ENCODE peak calls at places on chromosomes 1 and 21, in four cellular contexts. Y is GM12878, O is K562, A is A549. M is an unnamed sample.

GRCh38 chr1:3858231-3858981 is 1.1 kb downstream of the DFFB start:
- DNase-seq in Y (no peak), O (no peak), A (no peak), M (peak; percentile 44)

GRCh38 chr1:68269637-68270430 is 37.5 kb upstream of the WLS start:
- DNase-seq in Y (no peak), O (no peak), A (peak; percentile 28), M (no peak)

GRCh38 chr1:174021611-174022079 is 512 bp downstream of the RC3H1 start:
- DNase-seq in Y (no peak), O (peak; percentile 49), A (no peak), M (peak; percentile 67)

GRCh38 chr1:208242829-208243521 is 1.2 kb downstream of the PLXNA2 start:
- DNase-seq in Y (no peak), O (peak; percentile 47), A (no peak), M (peak; percentile 33)

GRCh38 chr21:32771134-32771523 is 426 bp downstream of the PAXBP1 start:
- DNase-seq in Y (no peak), O (peak; percentile 84), A (peak; percentile 20), M (peak; percentile 76)

GRCh38 chr1:41735587-41736290 is 183.0 kb downstream of the HIVEP3 start:
- DNase-seq in Y (no peak), O (no peak), A (no peak), M (no peak)

GRCh38 chr1:94801919-94802546 is 18.1 kb upstream of the SLC44A3 start:
- DNase-seq in Y (no peak), O (no peak), A (peak; percentile 44), M (peak; percentile 90)

GRCh38 chr1:21175670-21176581 is 771 bp downstream of the EIF4G3 start:
- DNase-seq in Y (no peak), O (peak; percentile 88), A (peak; percentile 45), M (peak; percentile 65)

GRCh38 chr1:44421374-44422028 is 16.4 kb downstream of the RNF220 start:
- DNase-seq in Y (no peak), O (no peak), A (no peak), M (no peak)

GRCh38 chr1:16727190-16728111 is 12.9 kb upstream of the RNU1-4 start:
- DNase-seq in Y (peak; percentile 42), O (peak; percentile 37), A (peak; percentile 53), M (peak; percentile 77)

GRCh38 chr1:207923121-207923520 is 12.2 kb upstream of the CD34 start:
- DNase-seq in Y (no peak), O (no peak), A (no peak), M (no peak)

GRCh38 chr1:3432306-3432705 is 22.2 kb upstream of the ARHGEF16 start:
- DNase-seq in Y (no peak), O (no peak), A (no peak), M (no peak)

GRCh38 chr1:209860293-209860881 is 32.6 kb downstream of the UTP25 start:
- DNase-seq in Y (no peak), O (peak; percentile 92), A (peak; percentile 81), M (peak; percentile 82)

GRCh38 chr1:56190975-56191768 is 388.2 kb downstream of the PLPP3 start:
- DNase-seq in Y (no peak), O (no peak), A (no peak), M (no peak)

GRCh38 chr1:3702990-3703728 is 49.1 kb upstream of the CCDC27 start:
- DNase-seq in Y (no peak), O (no peak), A (no peak), M (no peak)

GRCh38 chr1:164647211-164647610 is 88.2 kb downstream of the PBX1 start:
- DNase-seq in Y (no peak), O (no peak), A (no peak), M (no peak)

GRCh38 chr1:109892476-109893368 is 17.9 kb upstream of the CSF1 start:
- DNase-seq in Y (no peak), O (no peak), A (peak; percentile 40), M (peak; percentile 49)

GRCh38 chr1:109894823-109895719 is 15.6 kb upstream of the CSF1 start:
- DNase-seq in Y (peak; percentile 58), O (no peak), A (no peak), M (no peak)

GRCh38 chr1:109889094-109889493 is 21.6 kb upstream of the CSF1 start:
- DNase-seq in Y (no peak), O (peak; percentile 61), A (no peak), M (no peak)

GRCh38 chr1:109890115-109890953 is 20.3 kb upstream of the CSF1 start:
- DNase-seq in Y (no peak), O (peak; percentile 69), A (no peak), M (no peak)

GRCh38 chr1:109891930-109892329 is 18.7 kb upstream of the CSF1 start:
- DNase-seq in Y (no peak), O (no peak), A (no peak), M (no peak)
- TF ChIP-seq MAX in Y (no peak), O (no peak), A (no peak), M (no peak)

DNA sequence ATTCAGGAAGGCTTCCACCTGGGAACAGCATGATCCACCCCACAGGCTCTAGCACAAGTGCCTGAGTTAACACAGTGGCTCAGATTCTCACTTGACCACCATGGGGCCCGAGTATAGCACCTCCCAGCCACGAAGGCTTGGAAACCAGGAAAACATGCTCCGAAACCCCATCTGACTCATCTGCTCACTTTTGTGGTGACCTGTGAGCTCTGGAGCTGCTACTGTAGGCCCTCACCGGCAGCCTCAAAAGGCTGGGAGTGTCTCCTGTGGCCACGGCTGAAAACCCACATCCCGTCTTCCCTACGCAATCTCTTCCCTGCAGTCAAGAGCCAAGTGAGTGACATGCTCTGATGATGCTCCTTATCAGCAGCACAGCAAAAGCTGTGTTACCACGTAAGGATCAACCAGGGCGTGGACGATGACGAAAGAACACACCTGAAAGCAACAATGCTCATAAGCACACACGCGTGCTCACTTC is 81.4 kb downstream of the TGFBR3 start:
- DNase-seq in Y (peak; percentile 60), O (peak; percentile 66), A (no peak), M (peak; percentile 30)
- H3K4me3 ChIP-seq in Y (no peak overlapping the region), O (no peak overlapping the region), A (no peak overlapping the region), M (no peak overlapping the region)

GRCh38 chr1:160579216-160579701 is at the start of gene CD84:
- DNase-seq in Y (no peak), O (no peak), A (no peak), M (peak; percentile 53)
- TF ChIP-seq POLR2A in Y (peak; percentile 61), O (no peak), A (no peak), M (peak; percentile 22)

DNA sequence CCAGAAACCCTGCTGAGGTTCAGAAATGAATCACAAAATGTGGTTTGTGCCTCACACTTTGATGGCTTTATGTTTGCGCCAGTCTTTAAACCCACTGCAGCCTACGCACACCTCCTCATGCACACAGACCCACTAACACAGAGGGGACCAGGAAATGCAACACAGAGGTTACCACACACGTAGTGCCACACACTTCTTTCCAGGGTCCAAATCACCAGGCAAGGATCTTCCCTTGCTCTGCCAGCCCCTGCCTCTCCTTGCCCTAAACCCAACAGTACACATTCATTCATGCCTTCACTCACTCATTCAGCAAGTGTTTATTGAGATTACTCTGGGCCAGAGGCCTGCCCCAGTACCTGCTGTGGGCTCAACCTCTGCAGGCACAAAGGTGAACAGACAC is 17.5 kb downstream of the MAB21L3 start:
- DNase-seq in Y (no peak), O (no peak), A (no peak), M (no peak)
- TF ChIP-seq MAX in Y (no peak), O (no peak), A (no peak), M (no peak)

DNA sequence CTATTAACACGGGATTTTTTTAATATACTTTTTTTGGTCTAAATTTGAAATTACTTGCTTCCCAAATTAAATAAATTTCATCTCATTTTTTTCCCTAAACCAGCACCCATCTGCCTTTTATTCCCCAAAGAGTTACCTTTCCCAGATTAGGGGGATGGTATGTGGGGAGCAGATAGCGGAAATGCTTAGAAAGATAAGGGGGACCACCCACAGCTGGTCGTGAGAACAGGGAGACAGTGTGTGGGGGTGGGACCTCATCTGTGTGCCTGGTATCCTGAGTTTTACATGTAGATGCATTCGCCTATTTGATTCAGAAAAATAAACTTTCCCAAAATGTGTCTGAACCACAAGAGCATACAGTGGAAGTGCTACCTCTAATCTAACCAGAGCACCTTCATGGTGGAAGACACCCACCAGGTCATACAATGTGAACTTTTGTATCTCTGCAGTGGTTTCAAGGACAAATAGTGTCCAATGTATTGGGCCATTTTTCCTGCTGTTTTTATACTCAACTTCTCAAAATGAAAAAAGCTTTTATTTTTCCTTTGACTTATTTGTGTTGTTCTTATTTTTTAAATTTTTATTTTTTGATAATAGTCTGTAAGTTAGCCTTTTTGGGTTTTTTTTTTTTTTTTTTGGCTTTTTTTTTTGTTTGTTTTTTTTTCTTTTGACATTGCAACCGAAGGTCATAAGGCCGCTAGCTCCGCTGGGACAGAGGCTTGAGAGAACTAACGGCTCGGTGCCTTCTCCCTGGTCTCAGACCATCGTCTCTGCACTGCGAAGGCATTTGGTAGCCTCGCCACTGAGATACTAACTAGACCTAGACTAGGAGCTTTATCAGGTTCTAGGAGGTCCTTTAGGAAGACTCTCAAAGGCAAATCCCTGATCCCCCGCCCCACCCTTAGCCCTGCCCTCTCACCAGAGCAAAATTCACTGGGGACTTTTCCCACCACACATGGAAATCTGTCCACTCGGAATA is 263.2 kb downstream of the TM2D1 start:
- DNase-seq in Y (no peak), O (peak; percentile 17), A (no peak), M (no peak)
- H3K4me3 ChIP-seq in Y (no peak overlapping the region), O (no peak overlapping the region), A (no peak overlapping the region), M (no peak overlapping the region)

GRCh38 chr1:201505505-201505893 is 1.4 kb downstream of the CSRP1 start:
- DNase-seq in Y (no peak), O (no peak), A (no peak), M (no peak)
- TF ChIP-seq POLR2A in Y (no peak), O (no peak), A (no peak), M (no peak)

GRCh38 chr1:50735443-50735842 is 224.6 kb downstream of the FAF1 start:
- DNase-seq in Y (no peak), O (peak; percentile 47), A (peak; percentile 18), M (peak; percentile 20)
- TF ChIP-seq MAX in Y (no peak), O (no peak), A (no peak), M (no peak)

GRCh38 chr1:156435551-156436318 is 64.8 kb downstream of the MEF2D start:
- DNase-seq in Y (no peak), O (no peak), A (no peak), M (no peak)
- H3K4me3 ChIP-seq in Y (peak overlapping the region; percentile 48), O (no peak overlapping the region), A (peak overlapping the region; percentile 25), M (no peak overlapping the region)